ENCODE peak calls at places on chromosomes 4 and X, in six cellular contexts. P, D, T, Z, M and G are unnamed samples.

GRCh38 chr4:39706334-39706733 is 8.4 kb downstream of the UBE2K start:
- DNase-seq in P (no peak), D (no peak), T (no peak), Z (no peak), M (peak), G (no peak)

GRCh38 chr4:112704991-112705845 is 68.3 kb downstream of the LARP7 start:
- DNase-seq in P (no peak), D (no peak), T (peak), Z (no peak), M (peak), G (no peak)

GRCh38 chr4:22410645-22411247 is 105.1 kb downstream of the ADGRA3 start:
- DNase-seq in P (no peak), D (no peak), T (no peak), Z (no peak), M (no peak), G (peak)

GRCh38 chr4:88008133-88008621 is 742 bp downstream of the PKD2 start:
- DNase-seq in P (no peak), D (peak), T (no peak), Z (no peak), M (peak), G (no peak)

GRCh38 chrX:107429090-107429489 is 20.4 kb upstream of the FRMPD3 start:
- DNase-seq in P (no peak), D (no peak), T (no peak), Z (no peak), M (no peak), G (no peak)

GRCh38 chrX:150934453-150934852 is 36.0 kb upstream of the CD99L2 start:
- DNase-seq in P (no peak), D (no peak), T (no peak), Z (no peak), M (no peak), G (no peak)

GRCh38 chr4:38086515-38087226 is 126.5 kb downstream of the PTTG2 start:
- DNase-seq in P (no peak), D (no peak), T (no peak), Z (no peak), M (no peak), G (no peak)

GRCh38 chrX:136086521-136086920 is 60.8 kb upstream of the FHL1 start:
- DNase-seq in P (no peak), D (no peak), T (no peak), Z (no peak), M (no peak), G (no peak)

GRCh38 chrX:95764972-95765451 is 919.6 kb upstream of the DIAPH2 start:
- DNase-seq in P (no peak), D (no peak), T (no peak), Z (peak), M (no peak), G (no peak)

GRCh38 chr4:140926672-140927071 is 170.5 kb upstream of the TBC1D9 start:
- DNase-seq in P (no peak), D (no peak), T (no peak), Z (no peak), M (no peak), G (no peak)

GRCh38 chr4:6960628-6961027 is 51.0 kb downstream of the TBC1D14 start:
- DNase-seq in P (no peak), D (no peak), T (no peak), Z (no peak), M (no peak), G (no peak)

GRCh38 chr4:6963139-6963611 is 53.5 kb downstream of the TBC1D14 start:
- DNase-seq in P (no peak), D (no peak), T (no peak), Z (no peak), M (no peak), G (no peak)

GRCh38 chr4:6962211-6963041 is 52.8 kb downstream of the TBC1D14 start:
- DNase-seq in P (no peak), D (no peak), T (peak), Z (no peak), M (no peak), G (no peak)

GRCh38 chr4:6960154-6960553 is 50.5 kb downstream of the TBC1D14 start:
- DNase-seq in P (no peak), D (no peak), T (no peak), Z (no peak), M (no peak), G (no peak)

DNA sequence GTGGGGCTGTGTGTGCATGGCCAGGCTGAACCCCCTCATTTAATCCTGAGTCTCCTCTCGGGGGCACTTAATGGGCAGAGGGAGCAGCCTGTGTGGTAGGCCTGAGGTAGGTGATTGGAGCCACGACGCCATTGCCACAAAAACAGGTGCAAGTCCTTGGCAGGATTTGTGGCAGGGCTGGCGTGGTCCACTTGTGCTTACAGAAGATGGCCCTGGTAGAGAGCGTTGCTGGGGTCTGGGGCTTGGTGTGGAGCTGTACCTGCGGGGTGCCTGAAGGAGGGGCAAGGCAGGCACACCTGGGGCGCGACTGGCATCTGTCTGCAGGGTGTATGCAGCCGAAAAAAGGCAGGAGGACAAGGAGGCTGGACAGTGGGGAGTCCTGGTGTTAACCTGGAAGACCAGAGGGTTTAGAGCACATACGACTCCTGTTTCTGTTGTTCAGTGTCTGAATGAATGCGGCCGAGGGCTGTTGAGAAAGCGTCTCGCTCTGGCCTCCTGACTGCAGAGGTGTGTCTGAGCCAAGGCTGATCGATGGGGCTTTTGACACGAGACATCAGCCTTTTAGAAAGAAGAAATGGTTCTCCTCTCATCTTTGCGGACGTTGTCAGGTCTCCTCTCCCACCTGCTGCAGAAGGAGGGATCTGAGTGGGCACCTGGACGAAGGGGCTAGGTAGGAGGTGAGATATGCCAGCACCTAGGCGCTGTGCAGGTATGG is 52.0 kb downstream of the TBC1D14 start:
- DNase-seq in P (no peak), D (no peak), T (no peak), Z (no peak), M (no peak), G (no peak)
- H3K27ac ChIP-seq in P (peak), D (peak), T (peak), Z (no peak), M (no peak), G (no peak)

GRCh38 chr4:80614319-80614718 is 278.8 kb downstream of the CFAP299 start:
- DNase-seq in P (no peak), D (no peak), T (no peak), Z (no peak), M (no peak), G (no peak)

GRCh38 chr4:80611366-80611765 is 275.8 kb downstream of the CFAP299 start:
- DNase-seq in P (no peak), D (no peak), T (no peak), Z (no peak), M (no peak), G (no peak)

GRCh38 chr4:80608285-80608980 is 272.9 kb downstream of the CFAP299 start:
- DNase-seq in P (no peak), D (no peak), T (no peak), Z (no peak), M (no peak), G (no peak)

GRCh38 chr4:80610199-80610598 is 274.7 kb downstream of the CFAP299 start:
- DNase-seq in P (no peak), D (no peak), T (no peak), Z (no peak), M (no peak), G (no peak)

DNA sequence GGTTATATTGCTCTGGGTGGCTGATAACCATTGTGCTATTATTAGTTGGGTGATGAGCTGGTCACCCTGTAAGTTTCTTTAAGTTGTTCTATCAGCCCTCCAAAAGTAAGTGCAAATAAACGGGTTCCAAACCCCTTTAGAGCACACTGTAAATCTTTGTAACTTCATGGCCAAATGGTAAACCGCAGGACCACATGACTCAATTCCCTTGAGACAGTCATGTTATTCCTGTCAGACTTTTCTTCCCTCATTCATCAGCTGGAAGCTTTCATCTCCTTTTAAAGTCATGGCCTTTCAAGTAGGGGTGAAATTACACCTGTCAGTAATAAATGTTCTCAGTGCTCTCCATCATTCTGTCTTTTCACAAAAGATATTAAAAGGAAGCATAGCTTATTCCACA is 275.3 kb downstream of the CFAP299 start:
- DNase-seq in P (no peak), D (no peak), T (no peak), Z (no peak), M (no peak), G (no peak)
- H3K27ac ChIP-seq in P (no peak), D (no peak), T (no peak), Z (no peak), M (no peak), G (no peak)

GRCh38 chrX:39772057-39772832 is 325.5 kb downstream of the BCOR start:
- DNase-seq in P (no peak), D (no peak), T (no peak), Z (no peak), M (no peak), G (no peak)
- H3K27ac ChIP-seq in P (peak), D (no peak), T (no peak), Z (peak), M (no peak), G (peak)

DNA sequence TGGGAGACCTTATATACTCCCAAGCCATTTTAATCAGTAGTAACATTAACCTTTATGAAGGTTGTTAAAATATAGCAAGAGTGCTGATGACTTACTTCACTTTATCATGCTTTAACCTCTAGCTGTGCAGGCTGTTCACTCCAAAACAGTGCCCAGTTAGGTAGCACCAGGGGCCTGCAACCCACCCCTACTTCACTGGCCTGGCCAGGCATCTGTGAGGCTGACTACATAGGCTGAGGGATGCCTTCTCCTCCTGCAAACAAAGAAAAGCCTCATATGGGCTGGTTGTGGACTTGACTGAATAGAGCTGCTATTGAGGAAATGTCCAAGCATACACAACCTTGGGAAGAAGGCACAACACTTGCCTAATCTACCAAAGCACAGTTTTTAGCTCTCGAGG is 172.8 kb downstream of the SHROOM3 start:
- DNase-seq in P (no peak), D (no peak), T (no peak), Z (no peak), M (no peak), G (no peak)
- H3K27ac ChIP-seq in P (no peak), D (no peak), T (no peak), Z (no peak), M (no peak), G (no peak)